ENCODE peak calls at places on chromosomes 12 and 14, in four cellular contexts. One of them, this sample, is unnamed.

GRCh38 chr12:39440101-39440500 is 2.8 kb downstream of the KIF21A start:
- DNase-seq in HTR-8/SVneo: no peak
- DNase-seq in amniotic epithelial cell: no peak
- DNase-seq in CD8-positive, alpha-beta memory T cell: no peak
- DNase-seq in this sample: no peak

GRCh38 chr14:32698831-32699230 is 239.8 kb upstream of the NPAS3 start:
- DNase-seq in HTR-8/SVneo: no peak
- DNase-seq in amniotic epithelial cell: peak
- DNase-seq in CD8-positive, alpha-beta memory T cell: no peak
- DNase-seq in this sample: no peak

GRCh38 chr12:50055831-50056628 is 1.4 kb upstream of the ASIC1 start:
- DNase-seq in HTR-8/SVneo: peak
- DNase-seq in amniotic epithelial cell: peak
- DNase-seq in CD8-positive, alpha-beta memory T cell: peak
- DNase-seq in this sample: no peak

GRCh38 chr12:34397591-34398365 is 375.5 kb downstream of the ALG10 start:
- DNase-seq in HTR-8/SVneo: no peak
- DNase-seq in amniotic epithelial cell: no peak
- DNase-seq in CD8-positive, alpha-beta memory T cell: peak
- DNase-seq in this sample: no peak

GRCh38 chr14:69643430-69644200 is 32.2 kb downstream of the SUSD6 start:
- DNase-seq in HTR-8/SVneo: no peak
- DNase-seq in amniotic epithelial cell: peak
- DNase-seq in CD8-positive, alpha-beta memory T cell: no peak
- DNase-seq in this sample: no peak

GRCh38 chr14:61662001-61662400 is 33.3 kb upstream of the HIF1A start:
- DNase-seq in HTR-8/SVneo: no peak
- DNase-seq in amniotic epithelial cell: peak
- DNase-seq in CD8-positive, alpha-beta memory T cell: no peak
- DNase-seq in this sample: no peak

GRCh38 chr14:100665518-100666032 is 61.1 kb upstream of the DLK1 start:
- DNase-seq in HTR-8/SVneo: no peak
- DNase-seq in amniotic epithelial cell: no peak
- DNase-seq in CD8-positive, alpha-beta memory T cell: no peak
- DNase-seq in this sample: no peak

GRCh38 chr14:90228478-90228877 is 27.9 kb upstream of the PSMC1 start:
- DNase-seq in HTR-8/SVneo: no peak
- DNase-seq in amniotic epithelial cell: no peak
- DNase-seq in CD8-positive, alpha-beta memory T cell: no peak
- DNase-seq in this sample: no peak

GRCh38 chr14:94050231-94050880 is 24.2 kb downstream of the OTUB2 start:
- DNase-seq in HTR-8/SVneo: no peak
- DNase-seq in amniotic epithelial cell: no peak
- DNase-seq in CD8-positive, alpha-beta memory T cell: no peak
- DNase-seq in this sample: no peak

GRCh38 chr14:101889898-101890297 is 74.5 kb upstream of the DYNC1H1 start:
- DNase-seq in HTR-8/SVneo: no peak
- DNase-seq in amniotic epithelial cell: peak
- DNase-seq in CD8-positive, alpha-beta memory T cell: no peak
- DNase-seq in this sample: no peak

GRCh38 chr12:124763594-124763979 is 100.1 kb downstream of the SCARB1 start:
- DNase-seq in HTR-8/SVneo: no peak
- DNase-seq in amniotic epithelial cell: no peak
- DNase-seq in CD8-positive, alpha-beta memory T cell: no peak
- DNase-seq in this sample: no peak

This sample was measured in SJSA1.